ENCODE peak calls at places on chromosomes 7 and 10, in nine cellular contexts. C is fibroblast of mammary gland; D is brain microvascular endothelial cell; I is CD4-positive, alpha-beta T cell; E is fibroblast of the aortic adventitia; N is body of pancreas; T is cardiac fibroblast; A is GM23338; Q is A549. Z is an unnamed sample.

GRCh38 chr10:125029584-125030242 is 87.8 kb downstream of the ZRANB1 start:
- DNase-seq in C (no peak), D (no peak), I (no peak), E (no peak), N (peak), T (no peak), A (no peak), Q (no peak), Z (no peak)

GRCh38 chr10:133157662-133158436 is 2.2 kb upstream of the KNDC1 start:
- DNase-seq in C (no peak), D (no peak), I (no peak), E (no peak), N (no peak), T (no peak), A (no peak), Q (no peak), Z (no peak)

GRCh38 chr7:16891338-16891737 is 9.6 kb upstream of the AGR3 start:
- DNase-seq in C (peak), D (peak), I (no peak), E (peak), N (peak), T (peak), A (peak), Q (peak), Z (peak)

GRCh38 chr10:47379901-47380300 is 4.2 kb downstream of the ZNF488 start:
- DNase-seq in C (no peak), D (no peak), I (no peak), E (no peak), N (no peak), T (no peak), A (no peak), Q (no peak), Z (no peak)

GRCh38 chr10:78736926-78737618 is 331.7 kb upstream of the ZMIZ1 start:
- DNase-seq in C (no peak), D (no peak), I (no peak), E (no peak), N (no peak), T (no peak), A (no peak), Q (no peak), Z (no peak)

GRCh38 chr7:51162724-51163329 is 153.8 kb downstream of the COBL start:
- DNase-seq in C (peak), D (peak), I (peak), E (peak), N (peak), T (peak), A (peak), Q (peak), Z (peak)

GRCh38 chr7:152341039-152341913 is 94.5 kb downstream of the KMT2C start:
- DNase-seq in C (peak), D (peak), I (no peak), E (peak), N (peak), T (peak), A (peak), Q (peak), Z (peak)

GRCh38 chr10:120508393-120508792 is 51.4 kb downstream of the PLPP4 start:
- DNase-seq in C (peak), D (peak), I (no peak), E (peak), N (no peak), T (peak), A (no peak), Q (no peak), Z (peak)

GRCh38 chr7:29806131-29806792 is at the start of gene WIPF3:
- DNase-seq in C (no peak), D (no peak), I (no peak), E (no peak), N (peak), T (peak), A (peak), Q (peak), Z (peak)

GRCh38 chr7:101104799-101105198 is 19.5 kb downstream of the TRIM56 start:
- DNase-seq in C (no peak), D (no peak), I (no peak), E (no peak), N (no peak), T (no peak), A (no peak), Q (no peak), Z (no peak)

GRCh38 chr7:101097561-101097960 is 12.3 kb downstream of the TRIM56 start:
- DNase-seq in C (no peak), D (no peak), I (no peak), E (no peak), N (no peak), T (no peak), A (no peak), Q (no peak), Z (no peak)

GRCh38 chr7:101104193-101104713 is 19.0 kb downstream of the TRIM56 start:
- DNase-seq in C (no peak), D (no peak), I (no peak), E (no peak), N (no peak), T (no peak), A (no peak), Q (no peak), Z (no peak)

GRCh38 chr7:101099969-101100781 is 14.9 kb downstream of the TRIM56 start:
- DNase-seq in C (peak), D (peak), I (no peak), E (peak), N (peak), T (peak), A (peak), Q (peak), Z (peak)

GRCh38 chr7:101100858-101101847 is 15.9 kb downstream of the TRIM56 start:
- DNase-seq in C (no peak), D (no peak), I (no peak), E (no peak), N (no peak), T (no peak), A (no peak), Q (no peak), Z (no peak)
- TF ChIP-seq CTCF in C (no peak), D (no peak), I (no peak), E (no peak), N (no peak), T (no peak), A (no peak), Q (no peak), Z (no peak)

GRCh38 chr7:146090023-146090645 is 26.5 kb upstream of the CNTNAP2 start:
- DNase-seq in C (peak), D (no peak), I (no peak), E (peak), N (no peak), T (peak), A (peak), Q (peak), Z (peak)
- TF ChIP-seq CTCF in C (peak), D (peak), I (peak), E (peak), N (peak), T (peak), A (peak), Q (peak), Z (peak)

GRCh38 chr10:71827828-71828227 is 23.2 kb downstream of the PSAP start:
- DNase-seq in C (no peak), D (no peak), I (no peak), E (no peak), N (no peak), T (no peak), A (no peak), Q (no peak), Z (no peak)

GRCh38 chr10:71828702-71829101 is 22.3 kb downstream of the PSAP start:
- DNase-seq in C (no peak), D (no peak), I (no peak), E (no peak), N (no peak), T (no peak), A (no peak), Q (no peak), Z (no peak)

GRCh38 chr10:71823356-71823755 is 27.7 kb downstream of the PSAP start:
- DNase-seq in C (no peak), D (no peak), I (no peak), E (no peak), N (no peak), T (no peak), A (no peak), Q (no peak), Z (no peak)

GRCh38 chr10:71821909-71822763 is 28.9 kb downstream of the PSAP start:
- DNase-seq in C (peak), D (peak), I (no peak), E (no peak), N (no peak), T (no peak), A (no peak), Q (no peak), Z (no peak)

DNA sequence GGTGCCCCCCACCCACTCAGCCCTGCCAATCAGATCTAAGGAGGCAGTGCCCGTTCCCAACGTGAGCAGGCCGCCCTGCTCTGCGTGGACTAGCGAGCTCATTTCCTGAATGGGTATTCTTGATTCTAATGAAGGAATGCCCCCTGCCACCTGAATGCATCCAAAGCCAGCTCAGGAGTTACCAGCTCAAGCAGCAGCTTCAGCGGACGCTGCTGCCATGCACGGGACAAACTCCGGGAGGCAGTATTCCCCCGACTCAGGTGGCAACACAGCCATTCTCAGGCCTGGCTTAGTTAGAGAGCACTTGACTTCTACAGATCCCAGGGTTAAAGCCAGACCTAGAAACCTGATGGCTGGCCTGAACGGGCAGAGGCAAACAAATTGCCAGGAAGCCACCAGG is 25.8 kb downstream of the PSAP start:
- DNase-seq in C (no peak), D (no peak), I (no peak), E (no peak), N (no peak), T (no peak), A (no peak), Q (no peak), Z (no peak)
- TF ChIP-seq CTCF in C (no peak), D (peak), I (no peak), E (no peak), N (no peak), T (peak), A (peak), Q (peak), Z (no peak)

DNA sequence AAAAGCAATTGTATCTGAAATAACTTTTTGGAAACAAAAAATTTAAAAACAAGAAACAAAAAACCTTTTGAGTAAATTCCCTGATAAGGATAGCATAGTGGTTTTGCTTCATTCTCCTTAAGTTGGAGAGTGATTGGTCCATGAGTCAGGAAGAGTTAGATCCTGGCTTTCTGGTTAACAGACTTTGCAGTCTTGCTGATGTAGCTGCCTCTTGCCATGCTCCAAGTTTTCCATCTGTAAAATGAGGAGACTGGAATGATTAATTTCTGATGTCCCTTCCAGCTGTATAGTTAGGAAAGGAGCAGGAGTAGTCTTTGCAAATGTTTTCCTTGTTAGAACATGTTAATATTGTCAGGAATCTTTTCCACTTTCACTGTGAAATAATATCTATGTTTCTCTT is 266.6 kb downstream of the DNAJB9 start:
- DNase-seq in C (peak), D (no peak), I (no peak), E (peak), N (no peak), T (no peak), A (no peak), Q (no peak), Z (no peak)
- TF ChIP-seq CTCF in C (no peak), D (no peak), I (no peak), E (no peak), N (no peak), T (no peak), A (no peak), Q (no peak), Z (no peak)

DNA sequence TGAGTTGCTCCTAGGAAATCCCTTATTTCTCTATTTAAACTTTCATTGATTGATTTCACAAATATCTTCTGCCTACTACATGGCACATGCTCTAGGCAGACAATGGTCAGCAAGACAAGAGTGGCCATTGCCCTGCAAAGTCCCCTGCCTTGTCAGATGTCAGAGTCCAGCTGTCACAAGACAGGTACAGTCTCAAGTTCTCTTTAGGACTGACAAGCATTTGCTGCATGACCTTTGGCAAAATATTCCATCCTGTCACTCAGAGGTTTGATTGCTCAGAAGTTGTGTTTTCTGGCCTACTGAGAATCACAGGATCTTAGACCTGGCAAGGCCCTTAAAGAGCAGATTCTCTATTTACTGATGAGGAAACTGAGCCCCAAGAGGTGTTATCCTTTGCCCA is 322.3 kb upstream of the NFE2L3 start:
- DNase-seq in C (no peak), D (no peak), I (no peak), E (no peak), N (no peak), T (no peak), A (no peak), Q (no peak), Z (no peak)
- TF ChIP-seq CTCF in C (no peak), D (no peak), I (no peak), E (no peak), N (no peak), T (no peak), A (no peak), Q (no peak), Z (no peak)

GRCh38 chr10:118564652-118565051 is 30.8 kb downstream of the PRLHR start:
- DNase-seq in C (peak), D (no peak), I (no peak), E (no peak), N (no peak), T (no peak), A (peak), Q (peak), Z (no peak)
- TF ChIP-seq CTCF in C (peak), D (peak), I (no peak), E (peak), N (no peak), T (peak), A (peak), Q (peak), Z (no peak)

DNA sequence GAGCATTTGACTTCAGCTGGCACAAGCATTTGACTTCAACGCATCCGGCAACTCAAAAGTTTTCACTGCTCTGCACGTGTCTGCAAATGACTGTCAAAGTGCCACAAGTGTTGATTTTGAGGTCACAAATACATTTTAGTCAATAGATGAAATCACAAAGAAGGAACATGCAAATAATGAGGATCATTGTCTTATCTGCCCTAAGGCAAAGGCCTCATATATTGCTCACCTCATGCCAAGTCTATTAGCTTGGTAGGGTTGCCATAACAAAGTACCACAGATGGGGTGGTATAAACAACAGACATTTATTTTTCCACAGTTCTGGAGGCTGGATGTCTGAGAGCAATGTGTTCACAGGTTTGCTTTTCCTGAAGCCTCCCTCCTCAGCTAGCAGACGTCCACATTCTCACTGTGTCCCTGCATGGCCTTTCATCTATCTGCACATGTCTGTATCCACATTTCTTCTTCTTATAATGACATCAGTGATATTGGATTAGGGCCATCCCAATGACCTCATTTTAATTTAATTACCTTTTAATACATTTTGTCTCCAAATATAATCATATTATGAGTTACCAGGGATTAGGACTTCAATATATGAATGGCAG is 59.5 kb downstream of the RELN start:
- DNase-seq in C (no peak), D (no peak), I (no peak), E (no peak), N (no peak), T (no peak), A (no peak), Q (no peak), Z (no peak)
- TF ChIP-seq CTCF in C (no peak), D (no peak), I (no peak), E (no peak), N (no peak), T (no peak), A (no peak), Q (no peak), Z (no peak)

GRCh38 chr10:98257961-98258360 is 10.0 kb downstream of the LOXL4 start:
- DNase-seq in C (no peak), D (no peak), I (no peak), E (no peak), N (no peak), T (no peak), A (no peak), Q (no peak), Z (no peak)
- TF ChIP-seq CTCF in C (no peak), D (no peak), I (no peak), E (no peak), N (no peak), T (no peak), A (no peak), Q (no peak), Z (no peak)

GRCh38 chr10:77713506-77714280 is 76.1 kb upstream of the KCNMA1 start:
- DNase-seq in C (peak), D (no peak), I (no peak), E (no peak), N (no peak), T (no peak), A (no peak), Q (no peak), Z (no peak)

GRCh38 chr10:77712207-77712606 is 74.6 kb upstream of the KCNMA1 start:
- DNase-seq in C (no peak), D (no peak), I (no peak), E (no peak), N (no peak), T (no peak), A (no peak), Q (no peak), Z (no peak)

GRCh38 chr10:77716943-77717735 is 79.5 kb upstream of the KCNMA1 start:
- DNase-seq in C (peak), D (no peak), I (no peak), E (peak), N (no peak), T (peak), A (no peak), Q (no peak), Z (no peak)

GRCh38 chr10:77715536-77715935 is 77.9 kb upstream of the KCNMA1 start:
- DNase-seq in C (no peak), D (no peak), I (no peak), E (no peak), N (no peak), T (no peak), A (no peak), Q (no peak), Z (no peak)

DNA sequence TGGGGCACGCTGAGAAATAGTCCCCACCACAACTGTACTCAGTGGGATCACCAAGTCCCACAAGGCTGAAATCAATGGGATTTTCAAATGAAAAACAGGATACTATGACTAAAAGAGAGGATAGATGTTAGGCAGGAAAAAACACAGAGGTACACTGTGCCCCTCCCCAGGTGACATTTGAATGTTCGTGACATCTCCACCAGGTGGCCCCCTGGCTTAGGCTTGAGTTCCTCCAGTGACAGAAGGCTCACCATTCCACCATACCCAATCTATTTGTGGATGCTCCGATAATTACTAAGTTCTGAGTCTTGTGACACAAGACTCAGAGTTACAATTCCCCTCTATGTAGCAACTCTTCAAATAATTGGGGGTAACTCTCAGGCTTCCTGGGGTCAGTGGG is 77.5 kb upstream of the KCNMA1 start:
- DNase-seq in C (no peak), D (no peak), I (no peak), E (no peak), N (no peak), T (no peak), A (peak), Q (peak), Z (peak)
- TF ChIP-seq CTCF in C (no peak), D (peak), I (no peak), E (no peak), N (no peak), T (peak), A (peak), Q (peak), Z (peak)

Z was measured in Calu3.